ENCODE peak calls at places on chromosomes 12 and 14, in nine cellular contexts. Y, F, U, P, G, H, Q, Z and C are unnamed samples. For H3K4me1, the result is how much of the 10 kb centered on the place peaks cover.

GRCh38 chr12:4044101-4044500 is 170.9 kb upstream of the PARP11 start:
- DNase-seq in G (no peak), F (no peak), Q (no peak), H (no peak), P (no peak), Z (no peak), Y (no peak), U (no peak), C (no peak)

GRCh38 chr12:113893221-113893620 is 72.9 kb downstream of the RBM19 start:
- DNase-seq in F (no peak), Z (no peak), U (no peak), H (no peak), Y (no peak), Q (no peak), P (no peak), G (no peak), C (no peak)

GRCh38 chr14:89673499-89674225 is 256.6 kb upstream of the FOXN3 start:
- DNase-seq in Y (peak), H (no peak), F (no peak), G (no peak), Z (no peak), Q (peak), P (no peak), U (no peak), C (no peak)

GRCh38 chr12:93908846-93909592 is 231.8 kb downstream of the CRADD start:
- DNase-seq in U (no peak), H (no peak), F (no peak), Y (peak), G (peak), P (peak), Z (no peak), Q (peak), C (no peak)

GRCh38 chr14:101823511-101824120 is 62.1 kb downstream of the PPP2R5C start:
- DNase-seq in Y (peak), Z (peak), H (no peak), U (no peak), Q (peak), F (no peak), P (no peak), G (peak), C (no peak)

GRCh38 chr12:107304588-107305532 is 211.5 kb upstream of the CRY1 start:
- DNase-seq in Q (no peak), G (no peak), P (peak), F (no peak), Y (no peak), H (no peak), Z (no peak), U (no peak), C (no peak)

GRCh38 chr14:94021416-94022157 is 4.6 kb upstream of the OTUB2 start:
- DNase-seq in H (no peak), Z (peak), U (no peak), F (peak), Q (peak), P (no peak), Y (peak), G (no peak), C (no peak)

GRCh38 chr14:89000007-89000942 is 175.8 kb downstream of the TTC8 start:
- DNase-seq in Z (no peak), Y (peak), P (peak), U (peak), Q (peak), H (peak), F (peak), G (no peak), C (peak)

DNA sequence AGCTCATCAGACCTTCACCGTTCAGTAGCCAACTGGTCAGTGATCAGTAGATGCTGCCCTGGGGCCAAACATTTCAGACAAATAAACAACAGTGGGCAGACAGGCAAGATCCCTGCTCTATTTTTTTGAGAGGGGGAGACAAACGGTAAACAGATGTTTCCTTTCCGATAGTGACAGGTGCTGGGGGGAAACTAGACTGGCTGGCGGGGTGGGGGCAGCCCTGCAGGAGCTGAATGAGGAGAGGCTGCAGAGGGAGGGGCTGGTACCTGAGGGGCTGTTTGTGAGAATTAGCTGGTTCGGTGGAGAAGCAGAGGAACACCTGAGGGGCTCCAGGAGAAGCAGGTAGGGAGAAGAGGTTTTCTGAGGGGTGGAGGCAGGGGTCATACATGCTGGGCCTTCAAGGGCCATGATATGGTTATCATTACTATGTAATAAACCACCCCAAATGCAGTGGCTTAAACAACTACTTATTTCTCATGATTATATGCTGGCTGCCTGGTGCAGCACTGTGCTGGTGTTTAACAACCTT is 8.2 kb upstream of the GOLGA3 start:
- DNase-seq in U (no peak), Q (peak), F (no peak), G (no peak), H (no peak), Y (no peak), P (no peak), Z (no peak), C (no peak)
- H3K4me3 ChIP-seq in U (no peak), Q (no peak), F (no peak), G (no peak), H (no peak), Y (no peak), P (no peak), Z (peak), C (no peak)

DNA sequence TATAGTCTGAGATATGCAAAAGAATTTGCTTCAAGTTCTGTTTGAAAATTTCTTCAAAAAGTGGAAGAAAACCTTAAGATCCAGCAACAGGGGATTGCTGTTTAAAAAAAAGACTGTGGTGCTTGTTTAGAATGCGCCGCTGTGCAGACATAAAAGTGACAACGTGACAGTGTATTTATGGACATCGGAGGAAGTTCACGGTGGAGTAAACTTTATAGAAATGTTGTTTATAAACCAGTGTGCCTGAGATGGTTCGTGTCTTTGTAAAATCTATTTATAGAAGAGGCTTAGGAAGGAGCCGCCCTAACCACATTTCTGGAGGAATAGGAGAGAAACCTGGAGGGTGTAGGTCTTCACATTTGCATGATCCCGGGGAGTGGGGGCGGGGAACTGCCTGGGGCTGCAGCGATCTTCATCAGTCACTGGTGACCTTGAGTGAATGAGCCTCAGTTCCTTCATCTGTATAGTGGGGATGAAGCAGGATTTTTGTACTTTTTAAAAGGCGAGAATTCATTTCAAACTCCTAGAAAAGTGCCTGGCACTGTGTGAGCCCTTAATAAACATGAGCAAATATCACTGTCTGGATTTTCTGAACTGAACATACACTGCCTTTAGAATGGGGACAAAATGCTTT is 27.6 kb downstream of the ADGRD1 start:
- DNase-seq in G (no peak), U (no peak), Q (no peak), Y (no peak), P (no peak), F (no peak), Z (no peak), H (no peak), C (no peak)
- H3K4me1 ChIP-seq in G (under half), U (under half), Q (under half), Y (under half), P (under half), F (half or more), Z (under half), H (under half), C (under half)

DNA sequence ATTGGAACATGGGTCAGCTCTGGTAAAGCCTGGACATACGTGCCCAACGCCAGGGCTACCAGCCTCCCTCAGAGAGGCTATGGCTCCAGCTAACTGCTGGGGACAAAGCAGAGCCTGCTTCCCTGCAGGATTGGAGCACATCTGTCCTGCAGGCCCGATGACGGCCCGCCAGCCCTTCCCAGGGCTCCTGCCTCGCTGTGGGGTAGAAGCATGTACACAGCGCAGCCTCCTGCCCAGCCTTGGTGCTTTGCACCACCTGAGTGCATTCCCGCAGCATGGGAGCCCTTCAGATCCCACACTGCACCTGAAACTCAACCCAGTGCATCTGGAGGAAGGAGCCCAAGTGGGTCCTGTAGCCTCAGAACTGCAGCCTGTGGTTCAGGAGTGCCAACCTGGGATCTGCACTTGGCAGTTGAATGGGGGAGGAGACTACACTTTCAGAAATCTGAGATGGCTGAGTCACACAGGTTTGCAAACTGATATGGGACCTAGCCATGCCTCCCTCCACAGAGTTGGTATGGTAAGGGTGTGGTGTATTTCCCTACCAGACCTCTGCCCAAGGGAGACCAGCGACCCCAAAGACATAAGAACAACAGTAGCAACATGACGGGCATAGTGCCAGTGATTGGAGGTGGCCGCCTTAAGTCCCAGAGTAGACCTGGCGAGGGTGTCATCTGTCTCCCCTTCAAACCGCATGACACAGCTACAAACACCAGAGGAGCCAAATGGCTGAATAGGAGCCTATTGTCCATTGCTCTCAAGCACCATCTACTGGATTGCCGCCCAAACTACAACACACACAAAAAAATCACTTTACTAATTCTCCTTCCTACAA is 273.9 kb upstream of the MIS18BP1 start:
- DNase-seq in Y (no peak), G (no peak), H (peak), P (peak), Z (no peak), Q (no peak), U (no peak), F (peak), C (no peak)
- TF ChIP-seq CTCF in Y (no peak), G (no peak), H (peak), P (peak), Z (no peak), Q (peak), U (no peak), F (peak), C (peak)

GRCh38 chr12:110578522-110579238 is 4.4 kb downstream of the PPTC7 start:
- DNase-seq in Y (no peak), F (no peak), H (no peak), Z (no peak), U (no peak), P (no peak), Q (no peak), G (no peak), C (no peak)
- H3K4me3 ChIP-seq in Y (no peak), F (no peak), H (no peak), Z (peak), U (no peak), P (peak), Q (no peak), G (no peak), C (peak)

GRCh38 chr12:131764738-131765137 is 53.8 kb downstream of the SFSWAP start:
- DNase-seq in F (no peak), U (no peak), Z (no peak), H (no peak), G (no peak), P (no peak), Y (no peak), Q (no peak), C (no peak)
- H3K4me1 ChIP-seq in F (under half), U (under half), Z (under half), H (under half), G (under half), P (under half), Y (under half), Q (under half), C (under half)

GRCh38 chr14:55267816-55268215 is 3.4 kb upstream of the FBXO34 start:
- DNase-seq in H (no peak), F (no peak), Q (no peak), G (no peak), P (no peak), Z (no peak), Y (peak), U (no peak), C (no peak)

GRCh38 chr14:55270832-55271571 is at the start of gene FBXO34:
- DNase-seq in H (peak), F (peak), P (peak), Y (peak), Q (peak), G (peak), U (peak), Z (peak), C (peak)

DNA sequence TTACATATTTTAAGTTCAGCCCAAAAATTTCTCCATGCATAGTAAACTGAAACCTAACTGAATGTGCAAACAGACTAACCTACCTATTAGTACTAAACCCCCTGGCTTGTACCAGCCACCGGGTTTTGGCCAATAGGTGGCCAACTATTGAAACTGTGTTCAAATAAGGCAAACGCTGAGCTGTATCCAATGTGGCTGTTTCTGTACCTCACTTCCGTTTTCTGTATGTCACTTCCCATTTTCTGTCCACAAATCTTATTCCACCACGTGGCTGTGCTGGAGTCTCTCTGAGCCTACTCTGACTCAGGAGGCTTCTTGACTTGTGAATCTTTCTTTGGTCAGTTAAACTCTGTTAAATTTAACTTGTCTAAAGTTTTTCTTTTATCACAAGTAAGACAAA is 6.0 kb upstream of the FBXO34 start:
- DNase-seq in F (peak), P (no peak), U (no peak), Z (no peak), Q (no peak), H (no peak), G (no peak), Y (no peak), C (no peak)
- TF ChIP-seq CTCF in F (no peak), P (no peak), U (no peak), Z (no peak), Q (no peak), H (no peak), G (no peak), Y (no peak), C (no peak)

DNA sequence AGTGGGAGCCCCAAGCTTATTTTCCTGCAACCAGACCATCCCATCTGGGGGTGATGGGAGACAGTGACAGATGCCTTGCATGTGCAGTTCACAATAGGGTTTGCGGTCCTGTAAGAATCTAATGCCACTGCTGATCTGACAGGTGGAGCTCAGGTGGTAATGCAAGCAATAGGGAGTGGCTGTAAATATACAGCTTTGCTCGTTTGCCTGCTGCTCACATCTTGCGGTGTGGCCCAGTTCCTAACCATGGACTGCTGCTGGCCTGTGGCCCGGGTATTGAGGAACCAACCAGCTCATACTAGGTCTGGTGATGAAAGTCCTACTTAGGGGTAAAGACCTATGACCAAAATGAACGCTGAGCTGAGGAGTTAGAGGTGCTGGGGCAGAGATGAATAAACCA is 36.1 kb upstream of the CCDC88C start:
- DNase-seq in U (no peak), F (no peak), Y (no peak), H (no peak), Z (no peak), P (no peak), G (no peak), Q (peak), C (no peak)
- H3K4me3 ChIP-seq in U (no peak), F (no peak), Y (no peak), H (no peak), Z (no peak), P (no peak), G (no peak), Q (no peak), C (no peak)

GRCh38 chr14:25988536-25988935 is 609.3 kb downstream of the NOVA1 start:
- DNase-seq in Y (no peak), G (no peak), H (no peak), F (no peak), P (no peak), Q (no peak), U (no peak), Z (no peak), C (no peak)
- H3K4me1 ChIP-seq in Y (under half), G (under half), H (under half), F (under half), P (under half), Q (under half), U (under half), Z (under half), C (under half)

GRCh38 chr12:40622246-40622838 is 69.9 kb upstream of the CNTN1 start:
- DNase-seq in Q (peak), G (peak), H (peak), U (peak), Y (peak), Z (no peak), F (peak), P (peak), C (peak)
- TF ChIP-seq CTCF in Q (peak), G (peak), H (peak), U (peak), Y (peak), Z (peak), F (peak), P (peak), C (peak)

GRCh38 chr12:80713419-80713818 is 3.3 kb upstream of the MYF5 start:
- DNase-seq in Y (no peak), G (no peak), U (no peak), Q (no peak), Z (no peak), P (no peak), H (no peak), F (no peak), C (no peak)
- H3K4me3 ChIP-seq in Y (no peak), G (no peak), U (peak), Q (no peak), Z (no peak), P (no peak), H (peak), F (no peak), C (peak)